ENCODE peak calls at places on chromosomes 3 and 15, in four cellular contexts. L is fibroblast of mammary gland, Z is lower lobe of right lung, V is lower leg skin. R is an unnamed sample.

GRCh38 chr15:101121511-101122090 is 130.2 kb downstream of the CHSY1 start:
- DNase-seq in L (peak; percentile 57), Z (peak; percentile 84), V (peak; percentile 92), R (peak; percentile 35)

GRCh38 chr3:55512586-55513343 is 25.7 kb upstream of the WNT5A start:
- DNase-seq in L (no peak), Z (no peak), V (peak; percentile 36), R (no peak)

GRCh38 chr3:122258757-122259371 is 66.2 kb upstream of the CSTA start:
- DNase-seq in L (peak; percentile 60), Z (peak; percentile 77), V (no peak), R (peak; percentile 10)

GRCh38 chr3:188402229-188402628 is 248.3 kb downstream of the LPP start:
- DNase-seq in L (no peak), Z (no peak), V (no peak), R (no peak)

GRCh38 chr15:76006136-76006778 is 6.0 kb downstream of the NRG4 start:
- DNase-seq in L (peak; percentile 67), Z (no peak), V (no peak), R (peak; percentile 12)

GRCh38 chr3:177483182-177483967 is 286.1 kb upstream of the TBL1XR1 start:
- DNase-seq in L (no peak), Z (no peak), V (no peak), R (no peak)

GRCh38 chr3:186361612-186362408 is at the start of gene DGKG:
- DNase-seq in L (no peak), Z (peak; percentile 80), V (no peak), R (no peak)

GRCh38 chr3:44877333-44877732 is 2.9 kb downstream of the TGM4 start:
- DNase-seq in L (no peak), Z (no peak), V (no peak), R (no peak)

GRCh38 chr3:77041156-77041696 is 1.3 kb downstream of the ROBO2 start:
- DNase-seq in L (no peak), Z (no peak), V (no peak), R (no peak)

GRCh38 chr15:26023231-26023630 is 160.1 kb upstream of the ATP10A start:
- DNase-seq in L (no peak), Z (no peak), V (no peak), R (no peak)

GRCh38 chr3:53263907-53264306 is 8.1 kb upstream of the TKT start:
- DNase-seq in L (no peak), Z (no peak), V (no peak), R (no peak)

GRCh38 chr15:38646716-38647115 is 82.1 kb upstream of the RASGRP1 start:
- DNase-seq in L (no peak), Z (no peak), V (no peak), R (no peak)

GRCh38 chr3:171064461-171064860 is 37.9 kb upstream of the SLC2A2 start:
- DNase-seq in L (no peak), Z (no peak), V (no peak), R (no peak)

GRCh38 chr3:167102071-167102470 is 278.0 kb downstream of the ZBBX start:
- DNase-seq in L (peak; percentile 5), Z (no peak), V (no peak), R (no peak)

GRCh38 chr3:113439576-113439975 is 1.7 kb downstream of the CFAP44 start:
- DNase-seq in L (peak; percentile 15), Z (no peak), V (no peak), R (no peak)

GRCh38 chr3:192727032-192727847 is at the start of gene FGF12:
- DNase-seq in L (peak; percentile 17), Z (peak; percentile 61), V (no peak), R (peak; percentile 2)

GRCh38 chr3:16171009-16171408 is 3.5 kb upstream of the GALNT15 start:
- DNase-seq in L (peak; percentile 82), Z (no peak), V (no peak), R (no peak)

DNA sequence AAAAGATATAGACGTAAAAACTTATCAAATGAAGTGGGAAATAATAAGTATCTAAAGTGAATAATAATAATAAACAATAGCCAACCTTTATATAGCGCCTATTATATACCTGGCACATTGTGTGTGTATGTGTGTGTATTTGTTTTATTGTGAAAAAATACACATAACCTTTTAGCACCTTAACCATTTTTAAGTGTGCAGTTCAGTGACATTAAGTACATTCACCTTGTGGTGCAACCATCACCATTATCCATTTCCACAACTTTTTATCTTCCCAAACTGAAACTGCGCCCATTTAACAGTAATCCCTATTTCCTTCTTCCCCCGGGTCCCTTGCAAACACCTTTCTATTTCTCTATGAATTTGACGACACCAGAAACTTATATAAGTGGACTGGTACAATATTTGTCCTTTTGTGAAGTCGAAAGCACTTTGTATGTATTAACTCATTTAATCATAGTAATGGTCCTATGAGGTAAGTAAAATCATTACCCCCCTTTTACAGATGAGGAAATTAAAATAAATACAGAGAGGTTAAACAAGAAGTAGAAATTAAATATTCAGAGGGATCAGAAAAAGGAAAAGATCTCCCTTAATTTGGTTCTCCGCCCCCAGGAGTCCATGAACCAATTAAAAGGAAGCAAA is 33.5 kb downstream of the GJD2 start:
- DNase-seq in L (no peak), Z (no peak), V (no peak), R (no peak)
- H3K4me3 ChIP-seq in L (no peak overlapping the region), Z (peak overlapping the region; percentile 12), V (no peak overlapping the region), R (peak overlapping the region; percentile 35)

GRCh38 chr3:71056327-71056726 is 527.2 kb downstream of the FOXP1 start:
- DNase-seq in L (peak; percentile 86), Z (no peak), V (no peak), R (no peak)

GRCh38 chr3:71055602-71056001 is 527.9 kb downstream of the FOXP1 start:
- DNase-seq in L (peak; percentile 89), Z (no peak), V (no peak), R (no peak)

GRCh38 chr3:71052725-71053124 is 530.8 kb downstream of the FOXP1 start:
- DNase-seq in L (peak; percentile 41), Z (no peak), V (no peak), R (no peak)

GRCh38 chr3:71053495-71053894 is 530.0 kb downstream of the FOXP1 start:
- DNase-seq in L (no peak), Z (no peak), V (no peak), R (no peak)

GRCh38 chr3:71054312-71054711 is 529.2 kb downstream of the FOXP1 start:
- DNase-seq in L (no peak), Z (no peak), V (no peak), R (no peak)
- H3K4me3 ChIP-seq in L (no peak overlapping the region), Z (no peak overlapping the region), V (no peak overlapping the region), R (no peak overlapping the region)

DNA sequence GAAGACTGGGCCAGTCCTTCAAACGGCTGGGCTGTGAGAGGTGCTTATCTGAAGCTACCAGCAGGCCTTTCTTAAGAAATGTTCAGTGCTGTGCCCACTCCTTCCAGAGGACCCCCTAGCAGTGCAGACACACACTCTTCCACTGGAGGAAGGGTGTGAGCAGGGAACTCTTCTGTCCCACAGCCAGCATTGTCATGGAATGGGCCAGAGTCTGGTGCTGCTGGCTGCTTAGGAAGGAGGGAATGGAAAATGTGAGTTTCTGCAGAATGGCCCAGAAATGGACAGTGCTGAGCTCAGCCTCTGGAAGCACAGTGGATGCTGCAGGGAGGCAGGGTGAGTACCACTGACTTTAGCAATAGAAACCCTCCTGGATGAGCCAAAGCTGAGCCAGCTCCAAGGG is 41.7 kb upstream of the DUSP7 start:
- DNase-seq in L (no peak), Z (peak; percentile 16), V (no peak), R (no peak)
- H3K4me3 ChIP-seq in L (no peak overlapping the region), Z (no peak overlapping the region), V (no peak overlapping the region), R (no peak overlapping the region)

GRCh38 chr3:3088066-3088465 is 22.1 kb downstream of the IL5RA start:
- DNase-seq in L (no peak), Z (no peak), V (no peak), R (no peak)
- H3K4me3 ChIP-seq in L (no peak overlapping the region), Z (no peak overlapping the region), V (no peak overlapping the region), R (no peak overlapping the region)

GRCh38 chr3:128432898-128433629 is 33.6 kb downstream of the DNAJB8 start:
- DNase-seq in L (no peak), Z (no peak), V (no peak), R (no peak)
- H3K4me3 ChIP-seq in L (no peak overlapping the region), Z (peak overlapping the region; percentile 39), V (no peak overlapping the region), R (peak overlapping the region; percentile 38)

GRCh38 chr3:157581331-157581730 is 78.1 kb upstream of the VEPH1 start:
- DNase-seq in L (peak; percentile 27), Z (no peak), V (no peak), R (no peak)

GRCh38 chr3:157586293-157586692 is 83.1 kb upstream of the VEPH1 start:
- DNase-seq in L (no peak), Z (no peak), V (no peak), R (no peak)

GRCh38 chr3:157588386-157589060 is 85.3 kb upstream of the VEPH1 start:
- DNase-seq in L (no peak), Z (no peak), V (no peak), R (no peak)

GRCh38 chr3:157585386-157585785 is 82.2 kb upstream of the VEPH1 start:
- DNase-seq in L (no peak), Z (no peak), V (no peak), R (no peak)

DNA sequence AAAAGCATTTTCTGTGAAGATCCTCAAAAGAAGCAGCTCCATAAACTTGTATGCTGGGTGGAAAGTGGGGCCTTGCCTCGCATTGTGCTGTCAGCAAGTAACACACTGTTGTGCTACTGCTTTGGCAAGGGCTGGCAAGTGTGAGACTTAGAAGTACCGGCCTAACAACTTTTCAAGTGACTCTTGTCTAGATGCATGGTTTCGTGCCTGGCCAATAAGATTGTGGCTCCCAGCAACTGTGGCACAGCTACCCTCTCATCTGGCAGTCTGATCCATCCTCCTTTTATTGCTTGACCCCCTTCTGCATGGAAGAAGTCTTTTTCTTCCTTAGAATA is 79.4 kb upstream of the VEPH1 start:
- DNase-seq in L (no peak), Z (no peak), V (no peak), R (no peak)
- H3K4me3 ChIP-seq in L (no peak overlapping the region), Z (no peak overlapping the region), V (no peak overlapping the region), R (no peak overlapping the region)

DNA sequence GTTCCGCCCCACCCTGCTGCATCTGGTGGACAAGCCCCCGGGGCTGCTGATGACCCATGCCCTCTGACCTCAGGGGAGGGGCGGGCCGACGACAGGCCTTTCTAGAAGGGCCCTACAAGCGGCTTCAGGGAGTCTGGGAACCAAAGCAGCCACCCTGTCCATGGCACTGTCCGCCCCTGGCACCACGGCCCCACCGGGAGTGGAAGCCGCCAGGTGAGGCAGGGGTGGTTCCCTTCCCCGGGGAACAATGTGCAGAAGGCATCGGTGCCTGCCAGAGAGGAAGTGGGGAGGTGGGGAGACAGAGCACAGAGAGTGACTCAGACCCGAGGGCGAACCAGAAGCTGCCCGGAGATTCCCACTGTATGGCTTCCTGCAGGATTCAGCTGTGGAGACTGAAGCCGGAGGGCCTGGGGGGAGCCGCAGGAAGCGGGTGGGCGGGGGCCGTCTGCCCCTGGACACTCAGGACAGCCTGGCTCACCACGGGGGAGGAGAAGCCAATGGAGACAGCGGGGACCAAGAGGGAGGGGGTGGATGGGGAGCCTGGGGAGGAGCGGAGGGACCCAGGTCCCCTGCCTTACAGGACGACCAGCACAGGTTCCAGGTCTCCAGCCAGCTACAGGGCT is 134.0 kb downstream of the TPRA1 start:
- DNase-seq in L (peak; percentile 69), Z (no peak), V (peak; percentile 86), R (no peak)
- H3K4me3 ChIP-seq in L (peak overlapping the region; percentile 7), Z (peak overlapping the region; percentile 39), V (no peak overlapping the region), R (no peak overlapping the region)